ENCODE peak calls at places on chromosome X, in ten cellular contexts. One of them, this sample, is unnamed.

GRCh38 chrX:135345328-135345645 is 36.0 kb downstream of the ETDC start:
- DNase-seq in endothelial cell: no peak
- DNase-seq in NCI-H2029 treated with DMSO at 0.1 percent for 48 hours: no peak
- DNase-seq in activated naive CD4-positive, alpha-beta T cell treated with anti-CD3 and anti-CD28 coated beads, Interleukin-2, amount 50 U/mL, for 16 hours: no peak
- DNase-seq in anterior cingulate cortex: no peak
- DNase-seq in head of caudate nucleus: no peak
- DNase-seq in H7: no peak
- DNase-seq in neural progenitor cell: no peak
- DNase-seq in LHCN-M2: peak
- DNase-seq in mesothelial cell of epicardium: no peak
- DNase-seq in this sample: no peak

GRCh38 chrX:37060999-37061398 is 52.8 kb downstream of the FAM47C start:
- DNase-seq in head of caudate nucleus: no peak
- DNase-seq in anterior cingulate cortex: no peak
- DNase-seq in mesothelial cell of epicardium: no peak
- DNase-seq in NCI-H2029 treated with DMSO at 0.1 percent for 48 hours: no peak
- DNase-seq in activated naive CD4-positive, alpha-beta T cell treated with anti-CD3 and anti-CD28 coated beads, Interleukin-2, amount 50 U/mL, for 16 hours: no peak
- DNase-seq in H7: peak
- DNase-seq in neural progenitor cell: peak
- DNase-seq in endothelial cell: peak
- DNase-seq in LHCN-M2: peak
- DNase-seq in this sample: peak

GRCh38 chrX:13418126-13419091 is 98.6 kb upstream of the ATXN3L start:
- DNase-seq in anterior cingulate cortex: no peak
- DNase-seq in head of caudate nucleus: no peak
- DNase-seq in LHCN-M2: peak
- DNase-seq in H7: no peak
- DNase-seq in NCI-H2029 treated with DMSO at 0.1 percent for 48 hours: no peak
- DNase-seq in mesothelial cell of epicardium: no peak
- DNase-seq in neural progenitor cell: no peak
- DNase-seq in activated naive CD4-positive, alpha-beta T cell treated with anti-CD3 and anti-CD28 coated beads, Interleukin-2, amount 50 U/mL, for 16 hours: no peak
- DNase-seq in endothelial cell: no peak
- DNase-seq in this sample: no peak

GRCh38 chrX:131841496-131842410 is 181.3 kb upstream of the STK26 start:
- DNase-seq in activated naive CD4-positive, alpha-beta T cell treated with anti-CD3 and anti-CD28 coated beads, Interleukin-2, amount 50 U/mL, for 16 hours: peak
- DNase-seq in LHCN-M2: peak
- DNase-seq in NCI-H2029 treated with DMSO at 0.1 percent for 48 hours: no peak
- DNase-seq in H7: peak
- DNase-seq in head of caudate nucleus: no peak
- DNase-seq in neural progenitor cell: peak
- DNase-seq in anterior cingulate cortex: no peak
- DNase-seq in endothelial cell: no peak
- DNase-seq in mesothelial cell of epicardium: no peak
- DNase-seq in this sample: peak

GRCh38 chrX:65522739-65523372 is 11.7 kb downstream of the LAS1L start:
- DNase-seq in anterior cingulate cortex: no peak
- DNase-seq in mesothelial cell of epicardium: no peak
- DNase-seq in NCI-H2029 treated with DMSO at 0.1 percent for 48 hours: no peak
- DNase-seq in head of caudate nucleus: no peak
- DNase-seq in activated naive CD4-positive, alpha-beta T cell treated with anti-CD3 and anti-CD28 coated beads, Interleukin-2, amount 50 U/mL, for 16 hours: no peak
- DNase-seq in H7: no peak
- DNase-seq in LHCN-M2: peak
- DNase-seq in endothelial cell: no peak
- DNase-seq in neural progenitor cell: no peak
- DNase-seq in this sample: no peak

GRCh38 chrX:125205084-125205917 is 114.4 kb upstream of the TEX13C start:
- DNase-seq in anterior cingulate cortex: peak
- DNase-seq in endothelial cell: peak
- DNase-seq in head of caudate nucleus: peak
- DNase-seq in H7: peak
- DNase-seq in LHCN-M2: no peak
- DNase-seq in neural progenitor cell: peak
- DNase-seq in NCI-H2029 treated with DMSO at 0.1 percent for 48 hours: peak
- DNase-seq in activated naive CD4-positive, alpha-beta T cell treated with anti-CD3 and anti-CD28 coated beads, Interleukin-2, amount 50 U/mL, for 16 hours: no peak
- DNase-seq in mesothelial cell of epicardium: peak
- DNase-seq in this sample: peak

GRCh38 chrX:17397074-17397473 is 22.1 kb downstream of the NHS start:
- DNase-seq in H7: no peak
- DNase-seq in neural progenitor cell: no peak
- DNase-seq in anterior cingulate cortex: no peak
- DNase-seq in LHCN-M2: peak
- DNase-seq in NCI-H2029 treated with DMSO at 0.1 percent for 48 hours: no peak
- DNase-seq in endothelial cell: no peak
- DNase-seq in activated naive CD4-positive, alpha-beta T cell treated with anti-CD3 and anti-CD28 coated beads, Interleukin-2, amount 50 U/mL, for 16 hours: no peak
- DNase-seq in head of caudate nucleus: no peak
- DNase-seq in mesothelial cell of epicardium: no peak
- DNase-seq in this sample: peak

GRCh38 chrX:64975491-64975890 is 759 bp downstream of the ZC4H2 start:
- DNase-seq in anterior cingulate cortex: no peak
- DNase-seq in H7: peak
- DNase-seq in NCI-H2029 treated with DMSO at 0.1 percent for 48 hours: no peak
- DNase-seq in mesothelial cell of epicardium: no peak
- DNase-seq in LHCN-M2: peak
- DNase-seq in activated naive CD4-positive, alpha-beta T cell treated with anti-CD3 and anti-CD28 coated beads, Interleukin-2, amount 50 U/mL, for 16 hours: peak
- DNase-seq in neural progenitor cell: peak
- DNase-seq in endothelial cell: peak
- DNase-seq in head of caudate nucleus: peak
- DNase-seq in this sample: peak

GRCh38 chrX:154804957-154805695 is at the start of gene MPP1:
- DNase-seq in mesothelial cell of epicardium: peak
- DNase-seq in H7: peak
- DNase-seq in head of caudate nucleus: peak
- DNase-seq in endothelial cell: peak
- DNase-seq in neural progenitor cell: peak
- DNase-seq in LHCN-M2: peak
- DNase-seq in anterior cingulate cortex: peak
- DNase-seq in NCI-H2029 treated with DMSO at 0.1 percent for 48 hours: peak
- DNase-seq in activated naive CD4-positive, alpha-beta T cell treated with anti-CD3 and anti-CD28 coated beads, Interleukin-2, amount 50 U/mL, for 16 hours: peak
- DNase-seq in this sample: peak

GRCh38 chrX:46630141-46630540 is 56.6 kb downstream of the CHST7 start:
- DNase-seq in endothelial cell: no peak
- DNase-seq in NCI-H2029 treated with DMSO at 0.1 percent for 48 hours: no peak
- DNase-seq in head of caudate nucleus: no peak
- DNase-seq in activated naive CD4-positive, alpha-beta T cell treated with anti-CD3 and anti-CD28 coated beads, Interleukin-2, amount 50 U/mL, for 16 hours: no peak
- DNase-seq in neural progenitor cell: no peak
- DNase-seq in anterior cingulate cortex: no peak
- DNase-seq in LHCN-M2: peak
- DNase-seq in mesothelial cell of epicardium: no peak
- DNase-seq in H7: no peak
- DNase-seq in this sample: no peak

GRCh38 chrX:155819966-155820491 is 61.1 kb upstream of the VAMP7 start:
- DNase-seq in NCI-H2029 treated with DMSO at 0.1 percent for 48 hours: peak
- DNase-seq in head of caudate nucleus: peak
- DNase-seq in endothelial cell: peak
- DNase-seq in activated naive CD4-positive, alpha-beta T cell treated with anti-CD3 and anti-CD28 coated beads, Interleukin-2, amount 50 U/mL, for 16 hours: peak
- DNase-seq in H7: peak
- DNase-seq in neural progenitor cell: peak
- DNase-seq in LHCN-M2: peak
- DNase-seq in mesothelial cell of epicardium: no peak
- DNase-seq in anterior cingulate cortex: no peak
- DNase-seq in this sample: peak

GRCh38 chrX:7446815-7447214 is 298.9 kb upstream of the PUDP start:
- DNase-seq in activated naive CD4-positive, alpha-beta T cell treated with anti-CD3 and anti-CD28 coated beads, Interleukin-2, amount 50 U/mL, for 16 hours: no peak
- DNase-seq in neural progenitor cell: no peak
- DNase-seq in H7: no peak
- DNase-seq in endothelial cell: no peak
- DNase-seq in anterior cingulate cortex: no peak
- DNase-seq in LHCN-M2: no peak
- DNase-seq in head of caudate nucleus: no peak
- DNase-seq in mesothelial cell of epicardium: no peak
- DNase-seq in NCI-H2029 treated with DMSO at 0.1 percent for 48 hours: no peak
- DNase-seq in this sample: no peak

GRCh38 chrX:54494166-54494969 is 1.7 kb downstream of the FGD1 start:
- DNase-seq in H7: no peak
- DNase-seq in NCI-H2029 treated with DMSO at 0.1 percent for 48 hours: no peak
- DNase-seq in endothelial cell: no peak
- DNase-seq in activated naive CD4-positive, alpha-beta T cell treated with anti-CD3 and anti-CD28 coated beads, Interleukin-2, amount 50 U/mL, for 16 hours: no peak
- DNase-seq in anterior cingulate cortex: no peak
- DNase-seq in mesothelial cell of epicardium: no peak
- DNase-seq in LHCN-M2: no peak
- DNase-seq in head of caudate nucleus: no peak
- DNase-seq in neural progenitor cell: no peak
- DNase-seq in this sample: no peak

GRCh38 chrX:69116077-69116476 is 49.2 kb downstream of the PJA1 start:
- DNase-seq in mesothelial cell of epicardium: no peak
- DNase-seq in LHCN-M2: no peak
- DNase-seq in H7: no peak
- DNase-seq in anterior cingulate cortex: no peak
- DNase-seq in activated naive CD4-positive, alpha-beta T cell treated with anti-CD3 and anti-CD28 coated beads, Interleukin-2, amount 50 U/mL, for 16 hours: no peak
- DNase-seq in head of caudate nucleus: no peak
- DNase-seq in NCI-H2029 treated with DMSO at 0.1 percent for 48 hours: no peak
- DNase-seq in endothelial cell: no peak
- DNase-seq in neural progenitor cell: no peak
- DNase-seq in this sample: no peak

GRCh38 chrX:74514384-74514783 is 93.1 kb downstream of the SLC16A2 start:
- DNase-seq in head of caudate nucleus: no peak
- DNase-seq in activated naive CD4-positive, alpha-beta T cell treated with anti-CD3 and anti-CD28 coated beads, Interleukin-2, amount 50 U/mL, for 16 hours: no peak
- DNase-seq in anterior cingulate cortex: no peak
- DNase-seq in neural progenitor cell: no peak
- DNase-seq in H7: no peak
- DNase-seq in LHCN-M2: no peak
- DNase-seq in endothelial cell: no peak
- DNase-seq in mesothelial cell of epicardium: no peak
- DNase-seq in NCI-H2029 treated with DMSO at 0.1 percent for 48 hours: no peak
- DNase-seq in this sample: peak

GRCh38 chrX:69082753-69083150 is 82.5 kb downstream of the PJA1 start:
- DNase-seq in anterior cingulate cortex: no peak
- DNase-seq in activated naive CD4-positive, alpha-beta T cell treated with anti-CD3 and anti-CD28 coated beads, Interleukin-2, amount 50 U/mL, for 16 hours: no peak
- DNase-seq in LHCN-M2: no peak
- DNase-seq in neural progenitor cell: no peak
- DNase-seq in endothelial cell: no peak
- DNase-seq in mesothelial cell of epicardium: no peak
- DNase-seq in head of caudate nucleus: no peak
- DNase-seq in NCI-H2029 treated with DMSO at 0.1 percent for 48 hours: no peak
- DNase-seq in H7: no peak
- DNase-seq in this sample: no peak

GRCh38 chrX:71214604-71215334 is 8.3 kb upstream of the GJB1 start:
- DNase-seq in LHCN-M2: no peak
- DNase-seq in mesothelial cell of epicardium: no peak
- DNase-seq in NCI-H2029 treated with DMSO at 0.1 percent for 48 hours: peak
- DNase-seq in head of caudate nucleus: no peak
- DNase-seq in endothelial cell: no peak
- DNase-seq in H7: no peak
- DNase-seq in activated naive CD4-positive, alpha-beta T cell treated with anti-CD3 and anti-CD28 coated beads, Interleukin-2, amount 50 U/mL, for 16 hours: no peak
- DNase-seq in neural progenitor cell: no peak
- DNase-seq in anterior cingulate cortex: no peak
- DNase-seq in this sample: no peak

GRCh38 chrX:19958530-19959486 is 32.1 kb downstream of the BCLAF3 start:
- DNase-seq in anterior cingulate cortex: no peak
- DNase-seq in head of caudate nucleus: no peak
- DNase-seq in H7: no peak
- DNase-seq in NCI-H2029 treated with DMSO at 0.1 percent for 48 hours: no peak
- DNase-seq in activated naive CD4-positive, alpha-beta T cell treated with anti-CD3 and anti-CD28 coated beads, Interleukin-2, amount 50 U/mL, for 16 hours: no peak
- DNase-seq in endothelial cell: no peak
- DNase-seq in mesothelial cell of epicardium: no peak
- DNase-seq in neural progenitor cell: no peak
- DNase-seq in LHCN-M2: peak
- DNase-seq in this sample: no peak

GRCh38 chrX:77450415-77450814 is 3.2 kb downstream of the FGF16 start:
- DNase-seq in endothelial cell: no peak
- DNase-seq in LHCN-M2: no peak
- DNase-seq in NCI-H2029 treated with DMSO at 0.1 percent for 48 hours: no peak
- DNase-seq in activated naive CD4-positive, alpha-beta T cell treated with anti-CD3 and anti-CD28 coated beads, Interleukin-2, amount 50 U/mL, for 16 hours: no peak
- DNase-seq in neural progenitor cell: no peak
- DNase-seq in H7: no peak
- DNase-seq in mesothelial cell of epicardium: no peak
- DNase-seq in anterior cingulate cortex: no peak
- DNase-seq in head of caudate nucleus: no peak
- DNase-seq in this sample: no peak

GRCh38 chrX:69615323-69615722 is 590 bp upstream of the EDA start:
- DNase-seq in anterior cingulate cortex: no peak
- DNase-seq in activated naive CD4-positive, alpha-beta T cell treated with anti-CD3 and anti-CD28 coated beads, Interleukin-2, amount 50 U/mL, for 16 hours: no peak
- DNase-seq in H7: peak
- DNase-seq in mesothelial cell of epicardium: no peak
- DNase-seq in endothelial cell: no peak
- DNase-seq in head of caudate nucleus: no peak
- DNase-seq in neural progenitor cell: peak
- DNase-seq in LHCN-M2: no peak
- DNase-seq in NCI-H2029 treated with DMSO at 0.1 percent for 48 hours: no peak
- DNase-seq in this sample: peak

GRCh38 chrX:131399692-131400428 is 110.8 kb upstream of the IGSF1 start:
- DNase-seq in head of caudate nucleus: no peak
- DNase-seq in H7: no peak
- DNase-seq in NCI-H2029 treated with DMSO at 0.1 percent for 48 hours: no peak
- DNase-seq in neural progenitor cell: no peak
- DNase-seq in mesothelial cell of epicardium: no peak
- DNase-seq in activated naive CD4-positive, alpha-beta T cell treated with anti-CD3 and anti-CD28 coated beads, Interleukin-2, amount 50 U/mL, for 16 hours: no peak
- DNase-seq in endothelial cell: no peak
- DNase-seq in LHCN-M2: no peak
- DNase-seq in anterior cingulate cortex: no peak
- DNase-seq in this sample: no peak

This sample was measured in GM23338.